ENCODE peak calls at places on chromosomes 16 and 17, in eight cellular contexts. Y, P, F, B, T, J, I and C are unnamed samples.

GRCh38 chr17:57834146-57834741 is 15.6 kb downstream of the MRPS23 start:
- DNase-seq in T (no peak), J (no peak), B (no peak), Y (peak), P (no peak), I (peak), F (peak), C (no peak)

GRCh38 chr17:8954339-8954738 is 11.2 kb downstream of the PIK3R5 start:
- DNase-seq in B (no peak), I (no peak), F (peak), T (peak), P (peak), J (no peak), Y (no peak), C (peak)

GRCh38 chr17:37361543-37361942 is 14.2 kb upstream of the C17orf78 start:
- DNase-seq in Y (peak), I (no peak), J (no peak), P (no peak), T (no peak), B (no peak), F (no peak), C (no peak)

GRCh38 chr17:17890773-17891759 is 54.3 kb upstream of the SREBF1 start:
- DNase-seq in F (peak), J (peak), P (peak), T (no peak), B (peak), Y (peak), I (peak), C (peak)

GRCh38 chr17:6555331-6556120 is 829 bp downstream of the PITPNM3 start:
- DNase-seq in F (peak), J (peak), I (peak), Y (peak), P (no peak), B (no peak), T (peak), C (no peak)

GRCh38 chr16:19232988-19233387 is 52.5 kb upstream of the CLEC19A start:
- DNase-seq in B (no peak), J (no peak), I (no peak), F (no peak), T (no peak), Y (no peak), P (no peak), C (no peak)

GRCh38 chr17:72496461-72496860 is 375.6 kb downstream of the SOX9 start:
- DNase-seq in Y (no peak), P (no peak), B (no peak), I (peak), J (no peak), F (no peak), T (no peak), C (no peak)

GRCh38 chr17:2929881-2930533 is 133.4 kb downstream of the OR1D5 start:
- DNase-seq in I (peak), F (peak), B (no peak), P (peak), J (peak), Y (peak), T (peak), C (no peak)

GRCh38 chr17:17394494-17394893 is 82.3 kb upstream of the MED9 start:
- DNase-seq in P (no peak), F (peak), T (no peak), B (no peak), Y (no peak), I (no peak), J (no peak), C (peak)

GRCh38 chr16:8588703-8589292 is 1.5 kb downstream of the TMEM114 start:
- DNase-seq in F (peak), T (no peak), P (no peak), B (no peak), J (no peak), Y (no peak), I (no peak), C (no peak)

GRCh38 chr17:233473-233941 is 52.1 kb upstream of the DOC2B start:
- DNase-seq in T (peak), F (no peak), B (no peak), P (no peak), Y (no peak), I (no peak), J (no peak), C (peak)

GRCh38 chr17:7235693-7236665 is 1.7 kb upstream of the DVL2 start:
- DNase-seq in J (peak), F (no peak), Y (peak), T (no peak), P (no peak), I (peak), B (no peak), C (peak)

GRCh38 chr17:29682054-29682453 is 59.3 kb upstream of the CORO6 start:
- DNase-seq in J (no peak), F (no peak), B (no peak), Y (no peak), T (no peak), I (no peak), P (peak), C (no peak)

GRCh38 chr16:55487048-55487803 is 8.2 kb downstream of the MMP2 start:
- DNase-seq in J (peak), F (no peak), P (no peak), B (no peak), T (no peak), Y (no peak), I (peak), C (no peak)

GRCh38 chr16:53664724-53665345 is 38.8 kb downstream of the RPGRIP1L start:
- DNase-seq in P (no peak), B (peak), Y (no peak), J (peak), T (no peak), F (no peak), I (peak), C (no peak)

GRCh38 chr16:85448557-85449194 is 164.4 kb upstream of the GSE1 start:
- DNase-seq in Y (no peak), B (no peak), F (no peak), I (no peak), T (peak), J (no peak), P (peak), C (peak)

GRCh38 chr17:39399792-39400191 is 1.6 kb downstream of the FBXL20 start:
- DNase-seq in J (no peak), T (no peak), Y (no peak), F (no peak), P (no peak), B (no peak), I (no peak), C (no peak)

GRCh38 chr17:7703584-7704574 is 1.1 kb upstream of the EFNB3 start:
- DNase-seq in B (no peak), J (peak), T (peak), F (peak), I (peak), Y (peak), P (no peak), C (peak)

GRCh38 chr16:4501071-4501478 is 24.9 kb downstream of the HMOX2 start:
- DNase-seq in I (peak), P (no peak), T (no peak), J (no peak), B (no peak), Y (no peak), F (no peak), C (no peak)

GRCh38 chr17:43169561-43170139 is 1.4 kb upstream of the NBR1 start:
- DNase-seq in J (peak), Y (peak), P (no peak), B (peak), I (peak), T (no peak), F (peak), C (peak)

GRCh38 chr17:81420769-81421462 is 25.7 kb downstream of the BAHCC1 start:
- DNase-seq in F (no peak), Y (no peak), J (no peak), T (no peak), I (peak), B (no peak), P (no peak), C (no peak)

GRCh38 chr16:10782628-10783027 is 36.0 kb downstream of the TVP23A start:
- DNase-seq in J (no peak), P (no peak), B (no peak), F (no peak), I (no peak), T (no peak), Y (no peak), C (no peak)

GRCh38 chr17:74442670-74443515 is 11.0 kb downstream of the GPRC5C start:
- DNase-seq in J (no peak), Y (peak), I (no peak), T (no peak), B (no peak), F (peak), P (peak), C (peak)

GRCh38 chr17:50350733-50351132 is 4.8 kb downstream of the XYLT2 start:
- DNase-seq in J (no peak), F (peak), I (no peak), P (no peak), Y (no peak), T (no peak), B (no peak), C (no peak)

GRCh38 chr17:10640475-10640874 is 16.6 kb downstream of the MYH3 start:
- DNase-seq in J (no peak), B (no peak), F (no peak), I (no peak), P (no peak), Y (no peak), T (no peak), C (no peak)

GRCh38 chr17:44273607-44274006 is 5.7 kb upstream of the SLC4A1 start:
- DNase-seq in J (no peak), B (no peak), I (no peak), F (peak), Y (no peak), P (no peak), T (no peak), C (no peak)